ENCODE peak calls at places on chromosome 15, in six cellular contexts. One of them, this sample, is unnamed.

GRCh38 chr15:85588657-85589056 is 206.1 kb downstream of the KLHL25 start:
- DNase-seq in breast epithelium: no peak
- DNase-seq in transverse colon: no peak
- DNase-seq in HepG2: no peak
- DNase-seq in HCT116: no peak
- DNase-seq in spleen: no peak
- DNase-seq in this sample: no peak

GRCh38 chr15:95347846-95348245 is 982.7 kb upstream of the NR2F2 start:
- DNase-seq in spleen: no peak
- DNase-seq in HepG2: no peak
- DNase-seq in transverse colon: no peak
- DNase-seq in HCT116: no peak
- DNase-seq in breast epithelium: no peak
- DNase-seq in this sample: no peak

GRCh38 chr15:82571722-82572222 is 31.5 kb upstream of the RPS17 start:
- DNase-seq in transverse colon: peak
- DNase-seq in HCT116: no peak
- DNase-seq in breast epithelium: no peak
- DNase-seq in HepG2: no peak
- DNase-seq in spleen: no peak
- DNase-seq in this sample: peak

GRCh38 chr15:80669599-80670273 is 25.4 kb upstream of the ABHD17C start:
- DNase-seq in spleen: no peak
- DNase-seq in breast epithelium: no peak
- DNase-seq in HCT116: no peak
- DNase-seq in HepG2: no peak
- DNase-seq in transverse colon: no peak
- DNase-seq in this sample: no peak

GRCh38 chr15:71925145-71925544 is 114.8 kb downstream of the NR2E3 start:
- DNase-seq in spleen: no peak
- DNase-seq in breast epithelium: no peak
- DNase-seq in transverse colon: no peak
- DNase-seq in HepG2: no peak
- DNase-seq in HCT116: no peak
- DNase-seq in this sample: no peak

GRCh38 chr15:76169013-76169412 is 109.2 kb downstream of the TMEM266 start:
- DNase-seq in HCT116: no peak
- DNase-seq in transverse colon: no peak
- DNase-seq in HepG2: no peak
- DNase-seq in breast epithelium: no peak
- DNase-seq in spleen: no peak
- DNase-seq in this sample: no peak

GRCh38 chr15:72176155-72176554 is 21.4 kb downstream of the GRAMD2A start:
- DNase-seq in transverse colon: no peak
- DNase-seq in HCT116: no peak
- DNase-seq in breast epithelium: no peak
- DNase-seq in spleen: peak
- DNase-seq in HepG2: no peak
- DNase-seq in this sample: peak

GRCh38 chr15:29312387-29312786 is 42.8 kb upstream of the NSMCE3 start:
- DNase-seq in spleen: no peak
- DNase-seq in HCT116: no peak
- DNase-seq in breast epithelium: no peak
- DNase-seq in transverse colon: no peak
- DNase-seq in HepG2: no peak
- DNase-seq in this sample: no peak

GRCh38 chr15:98147415-98147814 is 186.9 kb downstream of the ARRDC4 start:
- DNase-seq in HCT116: no peak
- DNase-seq in transverse colon: no peak
- DNase-seq in HepG2: no peak
- DNase-seq in breast epithelium: no peak
- DNase-seq in spleen: no peak
- DNase-seq in this sample: no peak

GRCh38 chr15:86942285-86942684 is 862.6 kb downstream of the AGBL1 start:
- DNase-seq in HepG2: no peak
- DNase-seq in HCT116: no peak
- DNase-seq in spleen: no peak
- DNase-seq in transverse colon: no peak
- DNase-seq in breast epithelium: no peak
- DNase-seq in this sample: no peak

GRCh38 chr15:20357139-20358065 is 184.2 kb downstream of the GOLGA6L6 start:
- DNase-seq in transverse colon: no peak
- DNase-seq in HCT116: no peak
- DNase-seq in spleen: peak
- DNase-seq in HepG2: no peak
- DNase-seq in breast epithelium: peak
- DNase-seq in this sample: peak

GRCh38 chr15:85100186-85100937 is 118.7 kb downstream of the PDE8A start:
- DNase-seq in transverse colon: no peak
- DNase-seq in breast epithelium: no peak
- DNase-seq in HCT116: no peak
- DNase-seq in HepG2: no peak
- DNase-seq in spleen: no peak
- DNase-seq in this sample: peak

GRCh38 chr15:97686324-97686723 is 274.2 kb upstream of the ARRDC4 start:
- DNase-seq in transverse colon: no peak
- DNase-seq in HepG2: no peak
- DNase-seq in spleen: no peak
- DNase-seq in HCT116: no peak
- DNase-seq in breast epithelium: no peak
- DNase-seq in this sample: no peak

GRCh38 chr15:70627322-70627721 is 136.0 kb downstream of the UACA start:
- DNase-seq in HepG2: no peak
- DNase-seq in spleen: no peak
- DNase-seq in HCT116: no peak
- DNase-seq in transverse colon: no peak
- DNase-seq in breast epithelium: no peak
- DNase-seq in this sample: no peak

GRCh38 chr15:74598126-74598842 is 17.4 kb upstream of the CLK3 start:
- DNase-seq in HCT116: no peak
- DNase-seq in HepG2: peak
- DNase-seq in transverse colon: peak
- DNase-seq in breast epithelium: peak
- DNase-seq in spleen: peak
- DNase-seq in this sample: peak

GRCh38 chr15:70260580-70260979 is 162.9 kb upstream of the TLE3 start:
- DNase-seq in breast epithelium: no peak
- DNase-seq in HepG2: no peak
- DNase-seq in HCT116: no peak
- DNase-seq in transverse colon: no peak
- DNase-seq in spleen: peak
- DNase-seq in this sample: no peak

GRCh38 chr15:90126022-90126421 is 23.8 kb upstream of the IDH2 start:
- DNase-seq in spleen: no peak
- DNase-seq in HepG2: peak
- DNase-seq in breast epithelium: no peak
- DNase-seq in transverse colon: peak
- DNase-seq in HCT116: no peak
- DNase-seq in this sample: no peak

GRCh38 chr15:37516628-37517027 is 416.3 kb upstream of the MEIS2 start:
- DNase-seq in breast epithelium: no peak
- DNase-seq in transverse colon: no peak
- DNase-seq in HCT116: no peak
- DNase-seq in spleen: no peak
- DNase-seq in HepG2: no peak
- DNase-seq in this sample: no peak

GRCh38 chr15:41043276-41043675 is 72.8 kb downstream of the INO80 start:
- DNase-seq in HCT116: no peak
- DNase-seq in breast epithelium: no peak
- DNase-seq in HepG2: peak
- DNase-seq in spleen: no peak
- DNase-seq in transverse colon: no peak
- DNase-seq in this sample: no peak

GRCh38 chr15:27201425-27201824 is 230.4 kb downstream of the GABRG3 start:
- DNase-seq in spleen: no peak
- DNase-seq in HCT116: no peak
- DNase-seq in transverse colon: no peak
- DNase-seq in HepG2: no peak
- DNase-seq in breast epithelium: no peak
- DNase-seq in this sample: no peak

GRCh38 chr15:56857828-56858227 is 60.6 kb upstream of the TCF12 start:
- DNase-seq in transverse colon: no peak
- DNase-seq in HCT116: no peak
- DNase-seq in breast epithelium: no peak
- DNase-seq in HepG2: no peak
- DNase-seq in spleen: no peak
- DNase-seq in this sample: no peak

GRCh38 chr15:67089218-67090193 is 24.1 kb downstream of the SMAD3 start:
- DNase-seq in breast epithelium: no peak
- DNase-seq in spleen: peak
- DNase-seq in HepG2: no peak
- DNase-seq in transverse colon: no peak
- DNase-seq in HCT116: no peak
- DNase-seq in this sample: peak

GRCh38 chr15:99015677-99016568 is 8.3 kb upstream of the PGPEP1L start:
- DNase-seq in breast epithelium: no peak
- DNase-seq in HCT116: no peak
- DNase-seq in spleen: no peak
- DNase-seq in transverse colon: no peak
- DNase-seq in HepG2: no peak
- DNase-seq in this sample: peak

GRCh38 chr15:51382787-51383186 is 41.3 kb downstream of the GLDN start:
- DNase-seq in HCT116: peak
- DNase-seq in breast epithelium: no peak
- DNase-seq in transverse colon: no peak
- DNase-seq in spleen: no peak
- DNase-seq in HepG2: peak
- DNase-seq in this sample: no peak

GRCh38 chr15:98455899-98456298 is 192.4 kb upstream of the IGF1R start:
- DNase-seq in transverse colon: no peak
- DNase-seq in spleen: no peak
- DNase-seq in HCT116: no peak
- DNase-seq in breast epithelium: no peak
- DNase-seq in HepG2: no peak
- DNase-seq in this sample: no peak

GRCh38 chr15:51888593-51889195 is 59.2 kb downstream of the TMOD3 start:
- DNase-seq in spleen: no peak
- DNase-seq in HCT116: no peak
- DNase-seq in breast epithelium: no peak
- DNase-seq in HepG2: no peak
- DNase-seq in transverse colon: no peak
- DNase-seq in this sample: no peak

GRCh38 chr15:42133892-42134502 is 22.4 kb downstream of the PLA2G4F start:
- DNase-seq in transverse colon: peak
- DNase-seq in spleen: no peak
- DNase-seq in HCT116: peak
- DNase-seq in breast epithelium: no peak
- DNase-seq in HepG2: peak
- DNase-seq in this sample: peak

DNA sequence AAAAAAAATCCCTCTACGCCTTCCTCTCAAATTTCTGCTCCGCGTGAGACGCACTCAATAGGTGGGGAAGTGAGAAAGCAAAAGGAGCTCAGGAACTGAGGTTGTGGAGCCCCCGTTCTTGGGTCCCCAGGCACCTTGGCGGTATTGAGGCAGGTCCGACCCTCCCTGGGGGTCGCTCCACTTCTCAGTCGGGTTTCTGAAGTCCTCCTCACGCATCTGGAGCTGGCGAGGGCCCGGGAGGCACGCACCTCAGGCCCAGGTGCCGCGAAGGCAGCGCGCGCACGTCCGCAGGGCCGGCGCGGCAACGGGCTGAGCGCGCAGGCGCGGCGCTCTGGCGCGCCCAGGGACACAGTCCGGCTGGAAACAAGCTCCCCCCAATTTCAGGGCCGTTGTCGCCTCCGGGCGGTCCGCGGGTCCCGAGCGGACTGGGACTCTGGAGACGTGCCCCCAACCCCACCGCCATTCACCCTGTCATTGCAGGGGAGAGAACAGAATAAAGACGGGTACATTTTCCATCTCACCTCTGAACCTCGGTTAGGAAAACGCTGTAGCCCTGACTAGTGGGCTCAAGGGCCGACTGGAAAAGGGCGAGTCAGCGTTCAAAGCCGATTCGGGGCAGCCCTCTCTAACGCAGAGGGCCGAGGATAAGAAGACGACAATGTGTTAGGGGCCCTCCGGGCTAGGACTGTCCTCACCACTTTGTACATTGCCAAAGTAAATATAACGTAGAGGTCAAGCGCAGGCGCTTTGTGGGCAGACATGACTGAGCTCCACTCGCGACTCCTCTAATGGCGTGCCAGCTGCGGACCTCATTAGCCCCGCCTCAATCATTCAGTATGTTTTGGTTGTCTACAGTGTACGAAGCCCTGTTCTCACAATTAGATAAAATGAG is at the start of gene ZNF770:
- DNase-seq in HCT116: peak
- DNase-seq in breast epithelium: peak
- DNase-seq in HepG2: peak
- DNase-seq in transverse colon: peak
- DNase-seq in spleen: peak
- DNase-seq in this sample: peak
- TF ChIP-seq POLR2AphosphoS5 in HCT116: peak
- TF ChIP-seq POLR2AphosphoS5 in breast epithelium: peak
- TF ChIP-seq POLR2AphosphoS5 in HepG2: peak
- TF ChIP-seq POLR2AphosphoS5 in transverse colon: no peak
- TF ChIP-seq POLR2AphosphoS5 in spleen: peak
- TF ChIP-seq POLR2AphosphoS5 in this sample: peak

DNA sequence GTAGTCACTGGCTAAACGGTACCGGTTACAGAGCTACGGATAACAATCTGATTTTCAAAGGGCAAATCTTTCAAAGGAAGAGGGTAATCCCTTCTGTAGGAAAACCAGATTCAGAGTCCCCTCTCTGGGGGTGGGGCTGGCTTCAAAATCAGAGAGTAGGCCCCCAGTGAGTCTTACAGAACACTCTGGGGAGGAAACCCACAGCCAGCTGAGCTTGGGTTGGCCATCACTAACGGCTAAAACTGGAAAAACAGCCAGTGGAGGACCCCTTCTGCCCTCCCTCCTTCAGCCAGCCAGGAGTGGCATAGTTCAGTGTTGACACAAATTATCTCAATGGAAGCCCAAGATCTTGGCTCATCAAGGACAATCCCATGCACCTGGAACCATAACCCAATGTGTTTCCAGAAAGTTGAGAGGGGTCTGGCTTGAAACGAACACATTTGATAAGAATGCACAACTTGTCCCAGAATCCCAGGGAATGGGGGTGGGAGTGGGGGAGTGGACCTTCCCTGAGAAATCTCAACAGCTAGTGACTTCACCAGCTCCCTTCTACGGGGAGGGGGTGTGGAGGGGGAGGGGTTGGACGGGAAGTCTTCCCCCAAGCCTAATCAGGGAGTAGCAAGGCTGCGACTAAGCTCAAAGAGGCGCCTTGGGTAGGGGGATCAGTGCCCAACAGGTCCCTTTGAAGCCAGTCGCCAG is 1.0 kb downstream of the RASL12 start:
- DNase-seq in breast epithelium: no peak
- DNase-seq in HCT116: no peak
- DNase-seq in spleen: no peak
- DNase-seq in HepG2: no peak
- DNase-seq in transverse colon: no peak
- DNase-seq in this sample: no peak
- H3K4me3 ChIP-seq in breast epithelium: peak
- H3K4me3 ChIP-seq in HCT116: no peak
- H3K4me3 ChIP-seq in spleen: peak
- H3K4me3 ChIP-seq in HepG2: no peak
- H3K4me3 ChIP-seq in transverse colon: peak
- H3K4me3 ChIP-seq in this sample: peak

GRCh38 chr15:60592386-60593339 is 113.7 kb upstream of the ICE2 start:
- DNase-seq in HepG2: peak
- DNase-seq in HCT116: no peak
- DNase-seq in spleen: peak
- DNase-seq in transverse colon: peak
- DNase-seq in breast epithelium: peak
- DNase-seq in this sample: peak
- TF ChIP-seq POLR2A in HepG2: peak
- TF ChIP-seq POLR2A in HCT116: no peak
- TF ChIP-seq POLR2A in spleen: no peak
- TF ChIP-seq POLR2A in transverse colon: peak
- TF ChIP-seq POLR2A in breast epithelium: peak
- TF ChIP-seq POLR2A in this sample: no peak

GRCh38 chr15:88115529-88116152 is 140.9 kb downstream of the NTRK3 start:
- DNase-seq in transverse colon: peak
- DNase-seq in spleen: no peak
- DNase-seq in breast epithelium: no peak
- DNase-seq in HepG2: no peak
- DNase-seq in HCT116: no peak
- DNase-seq in this sample: no peak
- TF ChIP-seq POLR2AphosphoS5 in transverse colon: no peak
- TF ChIP-seq POLR2AphosphoS5 in spleen: no peak
- TF ChIP-seq POLR2AphosphoS5 in breast epithelium: no peak
- TF ChIP-seq POLR2AphosphoS5 in HepG2: no peak
- TF ChIP-seq POLR2AphosphoS5 in HCT116: no peak
- TF ChIP-seq POLR2AphosphoS5 in this sample: no peak